ENCODE peak calls at places on chromosomes 16 and 17, in ten cellular contexts. One of them, this sample, is unnamed.

GRCh38 chr16:2150418-2151187 is 2.2 kb downstream of the RAB26 start:
- DNase-seq in KG1: no peak
- DNase-seq in stimulated activated CD8-positive, alpha-beta memory T cell treated with anti-CD3 and anti-CD28 coated beads, Interleukin-7, amount 100 ng/mL, for 1 hour: no peak
- DNase-seq in fibroblast of the aortic adventitia: peak; percentile 57
- DNase-seq in nephron progenitor cell: no peak
- DNase-seq in stimulated activated effector memory CD8-positive, alpha-beta T cell treated with anti-CD3 and anti-CD28 coated beads, Interleukin-12 subunit alpha, Interleukin-12 subunit beta, amount 100 ng/mL, for 72 hours: no peak
- DNase-seq in activated CD8-positive, alpha-beta memory T cell treated with anti-CD3 and anti-CD28 coated beads for 24 hours: peak; percentile 84
- DNase-seq in A172: no peak
- DNase-seq in COR-L47: no peak
- DNase-seq in A549: peak; percentile 73
- DNase-seq in this sample: no peak

GRCh38 chr16:73329363-73330306 is 281.7 kb upstream of the ZFHX3 start:
- DNase-seq in KG1: no peak
- DNase-seq in COR-L47: no peak
- DNase-seq in stimulated activated effector memory CD8-positive, alpha-beta T cell treated with anti-CD3 and anti-CD28 coated beads, Interleukin-12 subunit alpha, Interleukin-12 subunit beta, amount 100 ng/mL, for 72 hours: no peak
- DNase-seq in A549: no peak
- DNase-seq in activated CD8-positive, alpha-beta memory T cell treated with anti-CD3 and anti-CD28 coated beads for 24 hours: no peak
- DNase-seq in fibroblast of the aortic adventitia: no peak
- DNase-seq in A172: no peak
- DNase-seq in stimulated activated CD8-positive, alpha-beta memory T cell treated with anti-CD3 and anti-CD28 coated beads, Interleukin-7, amount 100 ng/mL, for 1 hour: no peak
- DNase-seq in nephron progenitor cell: no peak
- DNase-seq in this sample: no peak

GRCh38 chr17:29590979-29591736 is 1.7 kb upstream of the GIT1 start:
- DNase-seq in A549: peak; percentile 92
- DNase-seq in KG1: no peak
- DNase-seq in fibroblast of the aortic adventitia: peak; percentile 72
- DNase-seq in A172: peak; percentile 82
- DNase-seq in COR-L47: peak; percentile 73
- DNase-seq in stimulated activated CD8-positive, alpha-beta memory T cell treated with anti-CD3 and anti-CD28 coated beads, Interleukin-7, amount 100 ng/mL, for 1 hour: no peak
- DNase-seq in stimulated activated effector memory CD8-positive, alpha-beta T cell treated with anti-CD3 and anti-CD28 coated beads, Interleukin-12 subunit alpha, Interleukin-12 subunit beta, amount 100 ng/mL, for 72 hours: peak; percentile 71
- DNase-seq in activated CD8-positive, alpha-beta memory T cell treated with anti-CD3 and anti-CD28 coated beads for 24 hours: peak; percentile 81
- DNase-seq in nephron progenitor cell: peak; percentile 54
- DNase-seq in this sample: no peak

GRCh38 chr17:46736100-46736499 is 82.4 kb downstream of the WNT3 start:
- DNase-seq in fibroblast of the aortic adventitia: no peak
- DNase-seq in stimulated activated effector memory CD8-positive, alpha-beta T cell treated with anti-CD3 and anti-CD28 coated beads, Interleukin-12 subunit alpha, Interleukin-12 subunit beta, amount 100 ng/mL, for 72 hours: no peak
- DNase-seq in A549: no peak
- DNase-seq in stimulated activated CD8-positive, alpha-beta memory T cell treated with anti-CD3 and anti-CD28 coated beads, Interleukin-7, amount 100 ng/mL, for 1 hour: no peak
- DNase-seq in KG1: peak; percentile 17
- DNase-seq in activated CD8-positive, alpha-beta memory T cell treated with anti-CD3 and anti-CD28 coated beads for 24 hours: no peak
- DNase-seq in A172: no peak
- DNase-seq in nephron progenitor cell: no peak
- DNase-seq in COR-L47: no peak
- DNase-seq in this sample: no peak

GRCh38 chr16:67104061-67104460 is 5.7 kb upstream of the PHAF1 start:
- DNase-seq in fibroblast of the aortic adventitia: peak; percentile 33
- DNase-seq in nephron progenitor cell: peak; percentile 15
- DNase-seq in A549: peak; percentile 54
- DNase-seq in stimulated activated effector memory CD8-positive, alpha-beta T cell treated with anti-CD3 and anti-CD28 coated beads, Interleukin-12 subunit alpha, Interleukin-12 subunit beta, amount 100 ng/mL, for 72 hours: no peak
- DNase-seq in KG1: no peak
- DNase-seq in activated CD8-positive, alpha-beta memory T cell treated with anti-CD3 and anti-CD28 coated beads for 24 hours: no peak
- DNase-seq in A172: peak; percentile 28
- DNase-seq in COR-L47: no peak
- DNase-seq in stimulated activated CD8-positive, alpha-beta memory T cell treated with anti-CD3 and anti-CD28 coated beads, Interleukin-7, amount 100 ng/mL, for 1 hour: no peak
- DNase-seq in this sample: no peak

GRCh38 chr16:47150067-47150466 is 6.3 kb upstream of the NETO2 start:
- DNase-seq in stimulated activated effector memory CD8-positive, alpha-beta T cell treated with anti-CD3 and anti-CD28 coated beads, Interleukin-12 subunit alpha, Interleukin-12 subunit beta, amount 100 ng/mL, for 72 hours: no peak
- DNase-seq in A172: no peak
- DNase-seq in stimulated activated CD8-positive, alpha-beta memory T cell treated with anti-CD3 and anti-CD28 coated beads, Interleukin-7, amount 100 ng/mL, for 1 hour: no peak
- DNase-seq in KG1: no peak
- DNase-seq in nephron progenitor cell: no peak
- DNase-seq in fibroblast of the aortic adventitia: no peak
- DNase-seq in A549: no peak
- DNase-seq in COR-L47: no peak
- DNase-seq in activated CD8-positive, alpha-beta memory T cell treated with anti-CD3 and anti-CD28 coated beads for 24 hours: no peak
- DNase-seq in this sample: no peak

GRCh38 chr17:4565209-4566141 is 5.1 kb upstream of the GGT6 start:
- DNase-seq in stimulated activated effector memory CD8-positive, alpha-beta T cell treated with anti-CD3 and anti-CD28 coated beads, Interleukin-12 subunit alpha, Interleukin-12 subunit beta, amount 100 ng/mL, for 72 hours: peak; percentile 69
- DNase-seq in fibroblast of the aortic adventitia: peak; percentile 80
- DNase-seq in COR-L47: peak; percentile 34
- DNase-seq in nephron progenitor cell: peak; percentile 59
- DNase-seq in A549: peak; percentile 92
- DNase-seq in A172: peak; percentile 82
- DNase-seq in stimulated activated CD8-positive, alpha-beta memory T cell treated with anti-CD3 and anti-CD28 coated beads, Interleukin-7, amount 100 ng/mL, for 1 hour: no peak
- DNase-seq in activated CD8-positive, alpha-beta memory T cell treated with anti-CD3 and anti-CD28 coated beads for 24 hours: peak; percentile 73
- DNase-seq in KG1: peak; percentile 18
- DNase-seq in this sample: peak; percentile 79

GRCh38 chr17:561118-561517 is 153.5 kb downstream of the VPS53 start:
- DNase-seq in A549: no peak
- DNase-seq in COR-L47: no peak
- DNase-seq in KG1: no peak
- DNase-seq in A172: peak; percentile 57
- DNase-seq in nephron progenitor cell: no peak
- DNase-seq in activated CD8-positive, alpha-beta memory T cell treated with anti-CD3 and anti-CD28 coated beads for 24 hours: no peak
- DNase-seq in stimulated activated effector memory CD8-positive, alpha-beta T cell treated with anti-CD3 and anti-CD28 coated beads, Interleukin-12 subunit alpha, Interleukin-12 subunit beta, amount 100 ng/mL, for 72 hours: no peak
- DNase-seq in stimulated activated CD8-positive, alpha-beta memory T cell treated with anti-CD3 and anti-CD28 coated beads, Interleukin-7, amount 100 ng/mL, for 1 hour: no peak
- DNase-seq in fibroblast of the aortic adventitia: peak; percentile 32
- DNase-seq in this sample: no peak

GRCh38 chr17:65535777-65536572 is 25.5 kb downstream of the AXIN2 start:
- DNase-seq in nephron progenitor cell: no peak
- DNase-seq in COR-L47: no peak
- DNase-seq in activated CD8-positive, alpha-beta memory T cell treated with anti-CD3 and anti-CD28 coated beads for 24 hours: no peak
- DNase-seq in stimulated activated CD8-positive, alpha-beta memory T cell treated with anti-CD3 and anti-CD28 coated beads, Interleukin-7, amount 100 ng/mL, for 1 hour: no peak
- DNase-seq in A549: no peak
- DNase-seq in A172: no peak
- DNase-seq in fibroblast of the aortic adventitia: peak; percentile 63
- DNase-seq in stimulated activated effector memory CD8-positive, alpha-beta T cell treated with anti-CD3 and anti-CD28 coated beads, Interleukin-12 subunit alpha, Interleukin-12 subunit beta, amount 100 ng/mL, for 72 hours: no peak
- DNase-seq in KG1: no peak
- DNase-seq in this sample: no peak

GRCh38 chr16:14284930-14285541 is 213.9 kb downstream of the MRTFB start:
- DNase-seq in stimulated activated CD8-positive, alpha-beta memory T cell treated with anti-CD3 and anti-CD28 coated beads, Interleukin-7, amount 100 ng/mL, for 1 hour: no peak
- DNase-seq in nephron progenitor cell: no peak
- DNase-seq in activated CD8-positive, alpha-beta memory T cell treated with anti-CD3 and anti-CD28 coated beads for 24 hours: no peak
- DNase-seq in stimulated activated effector memory CD8-positive, alpha-beta T cell treated with anti-CD3 and anti-CD28 coated beads, Interleukin-12 subunit alpha, Interleukin-12 subunit beta, amount 100 ng/mL, for 72 hours: no peak
- DNase-seq in A549: peak; percentile 82
- DNase-seq in COR-L47: peak; percentile 75
- DNase-seq in A172: no peak
- DNase-seq in KG1: peak; percentile 88
- DNase-seq in fibroblast of the aortic adventitia: no peak
- DNase-seq in this sample: peak; percentile 44

GRCh38 chr16:1770328-1771071 is 843 bp downstream of the NME3 start:
- DNase-seq in stimulated activated CD8-positive, alpha-beta memory T cell treated with anti-CD3 and anti-CD28 coated beads, Interleukin-7, amount 100 ng/mL, for 1 hour: no peak
- DNase-seq in A172: no peak
- DNase-seq in fibroblast of the aortic adventitia: peak; percentile 58
- DNase-seq in stimulated activated effector memory CD8-positive, alpha-beta T cell treated with anti-CD3 and anti-CD28 coated beads, Interleukin-12 subunit alpha, Interleukin-12 subunit beta, amount 100 ng/mL, for 72 hours: no peak
- DNase-seq in KG1: no peak
- DNase-seq in activated CD8-positive, alpha-beta memory T cell treated with anti-CD3 and anti-CD28 coated beads for 24 hours: peak; percentile 84
- DNase-seq in nephron progenitor cell: peak; percentile 38
- DNase-seq in A549: peak; percentile 51
- DNase-seq in COR-L47: peak; percentile 75
- DNase-seq in this sample: no peak

GRCh38 chr17:73284339-73284738 is 22.7 kb upstream of the CPSF4L start:
- DNase-seq in stimulated activated CD8-positive, alpha-beta memory T cell treated with anti-CD3 and anti-CD28 coated beads, Interleukin-7, amount 100 ng/mL, for 1 hour: no peak
- DNase-seq in stimulated activated effector memory CD8-positive, alpha-beta T cell treated with anti-CD3 and anti-CD28 coated beads, Interleukin-12 subunit alpha, Interleukin-12 subunit beta, amount 100 ng/mL, for 72 hours: no peak
- DNase-seq in A549: no peak
- DNase-seq in fibroblast of the aortic adventitia: no peak
- DNase-seq in activated CD8-positive, alpha-beta memory T cell treated with anti-CD3 and anti-CD28 coated beads for 24 hours: no peak
- DNase-seq in COR-L47: no peak
- DNase-seq in A172: no peak
- DNase-seq in KG1: no peak
- DNase-seq in nephron progenitor cell: no peak
- DNase-seq in this sample: no peak

GRCh38 chr16:83245061-83245460 is 562.7 kb upstream of the HSBP1 start:
- DNase-seq in fibroblast of the aortic adventitia: no peak
- DNase-seq in nephron progenitor cell: no peak
- DNase-seq in stimulated activated CD8-positive, alpha-beta memory T cell treated with anti-CD3 and anti-CD28 coated beads, Interleukin-7, amount 100 ng/mL, for 1 hour: no peak
- DNase-seq in activated CD8-positive, alpha-beta memory T cell treated with anti-CD3 and anti-CD28 coated beads for 24 hours: no peak
- DNase-seq in stimulated activated effector memory CD8-positive, alpha-beta T cell treated with anti-CD3 and anti-CD28 coated beads, Interleukin-12 subunit alpha, Interleukin-12 subunit beta, amount 100 ng/mL, for 72 hours: no peak
- DNase-seq in A172: no peak
- DNase-seq in COR-L47: no peak
- DNase-seq in A549: no peak
- DNase-seq in KG1: no peak
- DNase-seq in this sample: no peak

GRCh38 chr16:62077998-62078397 is 41.8 kb upstream of the CDH8 start:
- DNase-seq in activated CD8-positive, alpha-beta memory T cell treated with anti-CD3 and anti-CD28 coated beads for 24 hours: no peak
- DNase-seq in A172: peak; percentile 1
- DNase-seq in nephron progenitor cell: peak; percentile 40
- DNase-seq in A549: peak; percentile 33
- DNase-seq in stimulated activated CD8-positive, alpha-beta memory T cell treated with anti-CD3 and anti-CD28 coated beads, Interleukin-7, amount 100 ng/mL, for 1 hour: no peak
- DNase-seq in stimulated activated effector memory CD8-positive, alpha-beta T cell treated with anti-CD3 and anti-CD28 coated beads, Interleukin-12 subunit alpha, Interleukin-12 subunit beta, amount 100 ng/mL, for 72 hours: no peak
- DNase-seq in KG1: no peak
- DNase-seq in fibroblast of the aortic adventitia: no peak
- DNase-seq in COR-L47: peak; percentile 20
- DNase-seq in this sample: no peak

GRCh38 chr17:31888124-31888523 is 13.4 kb downstream of the UTP6 start:
- DNase-seq in stimulated activated CD8-positive, alpha-beta memory T cell treated with anti-CD3 and anti-CD28 coated beads, Interleukin-7, amount 100 ng/mL, for 1 hour: no peak
- DNase-seq in COR-L47: no peak
- DNase-seq in A549: no peak
- DNase-seq in nephron progenitor cell: no peak
- DNase-seq in KG1: peak; percentile 49
- DNase-seq in A172: no peak
- DNase-seq in fibroblast of the aortic adventitia: no peak
- DNase-seq in activated CD8-positive, alpha-beta memory T cell treated with anti-CD3 and anti-CD28 coated beads for 24 hours: no peak
- DNase-seq in stimulated activated effector memory CD8-positive, alpha-beta T cell treated with anti-CD3 and anti-CD28 coated beads, Interleukin-12 subunit alpha, Interleukin-12 subunit beta, amount 100 ng/mL, for 72 hours: no peak
- DNase-seq in this sample: no peak

GRCh38 chr16:15548482-15548891 is 94.5 kb downstream of the MARF1 start:
- DNase-seq in KG1: no peak
- DNase-seq in A172: no peak
- DNase-seq in stimulated activated CD8-positive, alpha-beta memory T cell treated with anti-CD3 and anti-CD28 coated beads, Interleukin-7, amount 100 ng/mL, for 1 hour: no peak
- DNase-seq in nephron progenitor cell: no peak
- DNase-seq in fibroblast of the aortic adventitia: no peak
- DNase-seq in A549: peak; percentile 30
- DNase-seq in COR-L47: no peak
- DNase-seq in activated CD8-positive, alpha-beta memory T cell treated with anti-CD3 and anti-CD28 coated beads for 24 hours: no peak
- DNase-seq in stimulated activated effector memory CD8-positive, alpha-beta T cell treated with anti-CD3 and anti-CD28 coated beads, Interleukin-12 subunit alpha, Interleukin-12 subunit beta, amount 100 ng/mL, for 72 hours: no peak
- DNase-seq in this sample: no peak

GRCh38 chr16:86565181-86565631 is 1.4 kb upstream of the FOXC2 start:
- DNase-seq in nephron progenitor cell: peak; percentile 32
- DNase-seq in COR-L47: no peak
- DNase-seq in activated CD8-positive, alpha-beta memory T cell treated with anti-CD3 and anti-CD28 coated beads for 24 hours: no peak
- DNase-seq in A172: no peak
- DNase-seq in stimulated activated effector memory CD8-positive, alpha-beta T cell treated with anti-CD3 and anti-CD28 coated beads, Interleukin-12 subunit alpha, Interleukin-12 subunit beta, amount 100 ng/mL, for 72 hours: no peak
- DNase-seq in fibroblast of the aortic adventitia: no peak
- DNase-seq in stimulated activated CD8-positive, alpha-beta memory T cell treated with anti-CD3 and anti-CD28 coated beads, Interleukin-7, amount 100 ng/mL, for 1 hour: no peak
- DNase-seq in KG1: no peak
- DNase-seq in A549: no peak
- DNase-seq in this sample: no peak

GRCh38 chr16:9136596-9136995 is 45.2 kb downstream of the HAPSTR1 start:
- DNase-seq in KG1: no peak
- DNase-seq in A549: no peak
- DNase-seq in activated CD8-positive, alpha-beta memory T cell treated with anti-CD3 and anti-CD28 coated beads for 24 hours: no peak
- DNase-seq in stimulated activated effector memory CD8-positive, alpha-beta T cell treated with anti-CD3 and anti-CD28 coated beads, Interleukin-12 subunit alpha, Interleukin-12 subunit beta, amount 100 ng/mL, for 72 hours: no peak
- DNase-seq in COR-L47: no peak
- DNase-seq in nephron progenitor cell: no peak
- DNase-seq in fibroblast of the aortic adventitia: no peak
- DNase-seq in stimulated activated CD8-positive, alpha-beta memory T cell treated with anti-CD3 and anti-CD28 coated beads, Interleukin-7, amount 100 ng/mL, for 1 hour: no peak
- DNase-seq in A172: no peak
- DNase-seq in this sample: no peak

GRCh38 chr17:73768691-73769090 is 124.4 kb upstream of the SDK2 start:
- DNase-seq in activated CD8-positive, alpha-beta memory T cell treated with anti-CD3 and anti-CD28 coated beads for 24 hours: no peak
- DNase-seq in fibroblast of the aortic adventitia: no peak
- DNase-seq in COR-L47: no peak
- DNase-seq in stimulated activated effector memory CD8-positive, alpha-beta T cell treated with anti-CD3 and anti-CD28 coated beads, Interleukin-12 subunit alpha, Interleukin-12 subunit beta, amount 100 ng/mL, for 72 hours: no peak
- DNase-seq in A172: no peak
- DNase-seq in A549: no peak
- DNase-seq in nephron progenitor cell: no peak
- DNase-seq in KG1: no peak
- DNase-seq in stimulated activated CD8-positive, alpha-beta memory T cell treated with anti-CD3 and anti-CD28 coated beads, Interleukin-7, amount 100 ng/mL, for 1 hour: no peak
- DNase-seq in this sample: no peak

GRCh38 chr16:66690106-66690847 is 6.3 kb downstream of the CMTM4 start:
- DNase-seq in activated CD8-positive, alpha-beta memory T cell treated with anti-CD3 and anti-CD28 coated beads for 24 hours: no peak
- DNase-seq in fibroblast of the aortic adventitia: no peak
- DNase-seq in stimulated activated CD8-positive, alpha-beta memory T cell treated with anti-CD3 and anti-CD28 coated beads, Interleukin-7, amount 100 ng/mL, for 1 hour: no peak
- DNase-seq in stimulated activated effector memory CD8-positive, alpha-beta T cell treated with anti-CD3 and anti-CD28 coated beads, Interleukin-12 subunit alpha, Interleukin-12 subunit beta, amount 100 ng/mL, for 72 hours: no peak
- DNase-seq in A172: no peak
- DNase-seq in COR-L47: no peak
- DNase-seq in nephron progenitor cell: no peak
- DNase-seq in A549: no peak
- DNase-seq in KG1: no peak
- DNase-seq in this sample: no peak

GRCh38 chr17:49696233-49696761 is 11.5 kb downstream of the SLC35B1 start:
- DNase-seq in activated CD8-positive, alpha-beta memory T cell treated with anti-CD3 and anti-CD28 coated beads for 24 hours: peak; percentile 82
- DNase-seq in nephron progenitor cell: no peak
- DNase-seq in A549: no peak
- DNase-seq in stimulated activated effector memory CD8-positive, alpha-beta T cell treated with anti-CD3 and anti-CD28 coated beads, Interleukin-12 subunit alpha, Interleukin-12 subunit beta, amount 100 ng/mL, for 72 hours: peak; percentile 90
- DNase-seq in stimulated activated CD8-positive, alpha-beta memory T cell treated with anti-CD3 and anti-CD28 coated beads, Interleukin-7, amount 100 ng/mL, for 1 hour: peak; percentile 30
- DNase-seq in KG1: peak; percentile 51
- DNase-seq in fibroblast of the aortic adventitia: no peak
- DNase-seq in A172: no peak
- DNase-seq in COR-L47: no peak
- DNase-seq in this sample: peak; percentile 48

GRCh38 chr17:7855643-7856080 is 796 bp downstream of the TMEM88 start:
- DNase-seq in COR-L47: no peak
- DNase-seq in A549: no peak
- DNase-seq in stimulated activated effector memory CD8-positive, alpha-beta T cell treated with anti-CD3 and anti-CD28 coated beads, Interleukin-12 subunit alpha, Interleukin-12 subunit beta, amount 100 ng/mL, for 72 hours: no peak
- DNase-seq in activated CD8-positive, alpha-beta memory T cell treated with anti-CD3 and anti-CD28 coated beads for 24 hours: no peak
- DNase-seq in A172: no peak
- DNase-seq in fibroblast of the aortic adventitia: no peak
- DNase-seq in KG1: no peak
- DNase-seq in nephron progenitor cell: no peak
- DNase-seq in stimulated activated CD8-positive, alpha-beta memory T cell treated with anti-CD3 and anti-CD28 coated beads, Interleukin-7, amount 100 ng/mL, for 1 hour: no peak
- DNase-seq in this sample: no peak

GRCh38 chr17:40623419-40624217 is 24.0 kb downstream of the SMARCE1 start:
- DNase-seq in stimulated activated effector memory CD8-positive, alpha-beta T cell treated with anti-CD3 and anti-CD28 coated beads, Interleukin-12 subunit alpha, Interleukin-12 subunit beta, amount 100 ng/mL, for 72 hours: no peak
- DNase-seq in fibroblast of the aortic adventitia: no peak
- DNase-seq in nephron progenitor cell: no peak
- DNase-seq in A172: no peak
- DNase-seq in stimulated activated CD8-positive, alpha-beta memory T cell treated with anti-CD3 and anti-CD28 coated beads, Interleukin-7, amount 100 ng/mL, for 1 hour: no peak
- DNase-seq in A549: no peak
- DNase-seq in activated CD8-positive, alpha-beta memory T cell treated with anti-CD3 and anti-CD28 coated beads for 24 hours: no peak
- DNase-seq in COR-L47: no peak
- DNase-seq in KG1: no peak
- DNase-seq in this sample: no peak

GRCh38 chr17:77471984-77472836 is 331.4 kb downstream of the SEC14L1 start:
- DNase-seq in nephron progenitor cell: no peak
- DNase-seq in fibroblast of the aortic adventitia: peak; percentile 94
- DNase-seq in activated CD8-positive, alpha-beta memory T cell treated with anti-CD3 and anti-CD28 coated beads for 24 hours: peak; percentile 78
- DNase-seq in KG1: no peak
- DNase-seq in stimulated activated CD8-positive, alpha-beta memory T cell treated with anti-CD3 and anti-CD28 coated beads, Interleukin-7, amount 100 ng/mL, for 1 hour: no peak
- DNase-seq in A172: no peak
- DNase-seq in COR-L47: peak; percentile 68
- DNase-seq in A549: no peak
- DNase-seq in stimulated activated effector memory CD8-positive, alpha-beta T cell treated with anti-CD3 and anti-CD28 coated beads, Interleukin-12 subunit alpha, Interleukin-12 subunit beta, amount 100 ng/mL, for 72 hours: no peak
- DNase-seq in this sample: no peak

GRCh38 chr16:2174396-2175131 is 19.0 kb downstream of the TRAF7 start:
- DNase-seq in KG1: no peak
- DNase-seq in stimulated activated CD8-positive, alpha-beta memory T cell treated with anti-CD3 and anti-CD28 coated beads, Interleukin-7, amount 100 ng/mL, for 1 hour: no peak
- DNase-seq in stimulated activated effector memory CD8-positive, alpha-beta T cell treated with anti-CD3 and anti-CD28 coated beads, Interleukin-12 subunit alpha, Interleukin-12 subunit beta, amount 100 ng/mL, for 72 hours: no peak
- DNase-seq in fibroblast of the aortic adventitia: no peak
- DNase-seq in A172: no peak
- DNase-seq in nephron progenitor cell: no peak
- DNase-seq in COR-L47: peak; percentile 34
- DNase-seq in A549: no peak
- DNase-seq in activated CD8-positive, alpha-beta memory T cell treated with anti-CD3 and anti-CD28 coated beads for 24 hours: no peak
- DNase-seq in this sample: no peak

GRCh38 chr16:85431431-85432124 is 181.5 kb upstream of the GSE1 start:
- DNase-seq in stimulated activated effector memory CD8-positive, alpha-beta T cell treated with anti-CD3 and anti-CD28 coated beads, Interleukin-12 subunit alpha, Interleukin-12 subunit beta, amount 100 ng/mL, for 72 hours: no peak
- DNase-seq in A172: no peak
- DNase-seq in activated CD8-positive, alpha-beta memory T cell treated with anti-CD3 and anti-CD28 coated beads for 24 hours: peak; percentile 24
- DNase-seq in stimulated activated CD8-positive, alpha-beta memory T cell treated with anti-CD3 and anti-CD28 coated beads, Interleukin-7, amount 100 ng/mL, for 1 hour: no peak
- DNase-seq in fibroblast of the aortic adventitia: no peak
- DNase-seq in COR-L47: no peak
- DNase-seq in A549: no peak
- DNase-seq in KG1: no peak
- DNase-seq in nephron progenitor cell: peak; percentile 2
- DNase-seq in this sample: no peak

GRCh38 chr17:65542595-65542994 is 18.9 kb downstream of the AXIN2 start:
- DNase-seq in A549: peak; percentile 29
- DNase-seq in fibroblast of the aortic adventitia: no peak
- DNase-seq in stimulated activated CD8-positive, alpha-beta memory T cell treated with anti-CD3 and anti-CD28 coated beads, Interleukin-7, amount 100 ng/mL, for 1 hour: no peak
- DNase-seq in nephron progenitor cell: no peak
- DNase-seq in A172: no peak
- DNase-seq in COR-L47: peak; percentile 12
- DNase-seq in stimulated activated effector memory CD8-positive, alpha-beta T cell treated with anti-CD3 and anti-CD28 coated beads, Interleukin-12 subunit alpha, Interleukin-12 subunit beta, amount 100 ng/mL, for 72 hours: no peak
- DNase-seq in KG1: no peak
- DNase-seq in activated CD8-positive, alpha-beta memory T cell treated with anti-CD3 and anti-CD28 coated beads for 24 hours: no peak
- DNase-seq in this sample: no peak

GRCh38 chr17:50806141-50806643 is 29.2 kb upstream of the WFIKKN2 start:
- DNase-seq in KG1: no peak
- DNase-seq in COR-L47: no peak
- DNase-seq in nephron progenitor cell: no peak
- DNase-seq in fibroblast of the aortic adventitia: peak; percentile 85
- DNase-seq in A172: no peak
- DNase-seq in stimulated activated effector memory CD8-positive, alpha-beta T cell treated with anti-CD3 and anti-CD28 coated beads, Interleukin-12 subunit alpha, Interleukin-12 subunit beta, amount 100 ng/mL, for 72 hours: no peak
- DNase-seq in activated CD8-positive, alpha-beta memory T cell treated with anti-CD3 and anti-CD28 coated beads for 24 hours: no peak
- DNase-seq in A549: peak; percentile 32
- DNase-seq in stimulated activated CD8-positive, alpha-beta memory T cell treated with anti-CD3 and anti-CD28 coated beads, Interleukin-7, amount 100 ng/mL, for 1 hour: no peak
- DNase-seq in this sample: no peak

This sample was measured in Jurkat, Clone E6-1.